ENCODE peak calls at places on chromosome 22, in seven cellular contexts. L is neural crest cell, P is mucosa of descending colon, D is GM03348, E is HTR-8/SVneo, V is T-helper 2 cell, S is DMS 273 treated with DMSO at 0.1 percent for 48 hours. X is an unnamed sample.

GRCh38 chr22:42500164-42500835 is 19.3 kb downstream of the RRP7A start:
- DNase-seq in D (peak; percentile 97), V (peak; percentile 68), E (no peak), S (no peak), P (peak; percentile 98), L (peak; percentile 44), X (peak; percentile 62)

GRCh38 chr22:29343313-29343805 is 27.9 kb upstream of the RASL10A start:
- DNase-seq in P (no peak), S (peak; percentile 99), V (no peak), E (no peak), L (no peak), D (peak; percentile 84), X (no peak)

GRCh38 chr22:33116846-33117547 is 58.8 kb upstream of the SYN3 start:
- DNase-seq in E (no peak), D (no peak), V (no peak), L (no peak), P (no peak), S (no peak), X (no peak)

GRCh38 chr22:29344137-29344536 is 28.6 kb upstream of the RASL10A start:
- DNase-seq in D (peak; percentile 88), E (peak; percentile 83), V (no peak), S (peak; percentile 66), P (no peak), L (no peak), X (no peak)

GRCh38 chr22:33832558-33833151 is 87.6 kb downstream of the LARGE1 start:
- DNase-seq in L (no peak), D (no peak), E (no peak), S (no peak), V (no peak), P (no peak), X (no peak)

GRCh38 chr22:21837184-21837979 is 30.1 kb downstream of the MAPK1 start:
- DNase-seq in V (no peak), P (no peak), L (no peak), S (no peak), E (peak; percentile 41), D (peak; percentile 86), X (no peak)

GRCh38 chr22:21876486-21877176 is 9.2 kb upstream of the MAPK1 start:
- DNase-seq in V (no peak), E (no peak), L (no peak), P (no peak), D (peak; percentile 44), S (no peak), X (no peak)

GRCh38 chr22:39309881-39310714 is 9.3 kb downstream of the RPL3 start:
- DNase-seq in E (no peak), P (no peak), D (no peak), L (no peak), V (no peak), S (no peak), X (no peak)

GRCh38 chr22:40008726-40009125 is 14.0 kb downstream of the FAM83F start:
- DNase-seq in D (no peak), P (no peak), E (no peak), L (no peak), S (no peak), V (no peak), X (no peak)

GRCh38 chr22:46592390-46592872 is 27.8 kb upstream of the GRAMD4 start:
- DNase-seq in L (no peak), S (no peak), D (peak; percentile 83), E (no peak), P (peak; percentile 63), V (peak; percentile 33), X (peak; percentile 61)

GRCh38 chr22:47340851-47341436 is 578.5 kb downstream of the TBC1D22A start:
- DNase-seq in S (no peak), V (no peak), E (no peak), L (no peak), P (no peak), D (no peak), X (no peak)

GRCh38 chr22:38203090-38203810 is 1.5 kb downstream of the MAFF start:
- DNase-seq in S (no peak), D (no peak), V (peak; percentile 30), P (peak; percentile 86), L (no peak), E (no peak), X (no peak)

GRCh38 chr22:20138868-20139267 is 7.3 kb downstream of the ZDHHC8 start:
- DNase-seq in S (no peak), D (no peak), V (no peak), P (no peak), E (no peak), L (no peak), X (no peak)

GRCh38 chr22:44582016-44582415 is 84.0 kb upstream of the RTL6 start:
- DNase-seq in E (no peak), D (no peak), S (no peak), L (no peak), V (no peak), P (no peak), X (peak; percentile 8)

GRCh38 chr22:16866167-16866566 is 41.0 kb upstream of the XKR3 start:
- DNase-seq in L (no peak), E (no peak), V (no peak), D (no peak), S (no peak), P (no peak), X (no peak)

GRCh38 chr22:49305215-49305965 is 522.3 kb downstream of the BRD1 start:
- DNase-seq in P (peak; percentile 78), L (peak; percentile 97), D (peak; percentile 78), S (no peak), V (no peak), E (peak; percentile 30), X (peak; percentile 56)